ENCODE peak calls at places on chromosomes 16 and 17, in four cellular contexts. D is cardiac muscle cell, G is tibial nerve, S is aorta. P is an unnamed sample.

GRCh38 chr16:21064203-21064602 is 86.4 kb downstream of the DNAH3 start:
- DNase-seq in D (no peak), G (no peak), S (no peak), P (no peak)

GRCh38 chr17:46208997-46209396 is 15.8 kb upstream of the KANSL1 start:
- DNase-seq in D (no peak), S (no peak), G (no peak), P (no peak)

GRCh38 chr17:41782142-41782541 is 4.4 kb downstream of the JUP start:
- DNase-seq in G (no peak), D (no peak), S (no peak), P (no peak)

GRCh38 chr17:78883533-78884131 is 19.4 kb downstream of the CEP295NL start:
- DNase-seq in S (peak; percentile 91), D (peak; percentile 60), G (peak; percentile 86), P (no peak)

GRCh38 chr17:81821603-81822311 is 11.3 kb downstream of the MCRIP1 start:
- DNase-seq in G (peak; percentile 41), D (peak; percentile 69), S (peak; percentile 93), P (no peak)

GRCh38 chr17:66152756-66153155 is 39.2 kb downstream of the CEP112 start:
- DNase-seq in G (no peak), D (no peak), S (no peak), P (no peak)

GRCh38 chr17:42153919-42154491 is 784 bp downstream of the RAB5C start:
- DNase-seq in D (no peak), S (no peak), G (no peak), P (no peak)

GRCh38 chr16:69286941-69287713 is 24.0 kb upstream of the VPS4A start:
- DNase-seq in D (peak; percentile 78), S (peak; percentile 84), G (peak; percentile 87), P (no peak)

GRCh38 chr17:64345691-64346376 is 44.8 kb downstream of the PECAM1 start:
- DNase-seq in G (no peak), D (no peak), S (no peak), P (no peak)

GRCh38 chr16:85563515-85564276 is 49.4 kb upstream of the GSE1 start:
- DNase-seq in D (no peak), G (peak; percentile 67), S (peak; percentile 91), P (no peak)

GRCh38 chr16:86368261-86368660 is 142.1 kb upstream of the FOXF1 start:
- DNase-seq in G (no peak), S (no peak), D (no peak), P (no peak)

GRCh38 chr17:17933775-17934174 is 38.4 kb downstream of the TOM1L2 start:
- DNase-seq in G (no peak), S (no peak), D (no peak), P (no peak)

GRCh38 chr17:35117984-35118383 is 1.7 kb downstream of the RAD51D start:
- DNase-seq in D (no peak), G (no peak), S (no peak), P (peak; percentile 11)

GRCh38 chr17:45129940-45130639 is 2.2 kb downstream of the PLCD3 start:
- DNase-seq in D (peak; percentile 30), G (no peak), S (no peak), P (no peak)

GRCh38 chr17:2178798-2179505 is 124.0 kb downstream of the HIC1 start:
- DNase-seq in D (no peak), G (no peak), S (no peak), P (no peak)

GRCh38 chr17:17938388-17939107 is 33.7 kb downstream of the TOM1L2 start:
- DNase-seq in D (peak; percentile 41), S (no peak), G (no peak), P (no peak)

GRCh38 chr17:50095626-50096037 is 481 bp downstream of the PDK2 start:
- DNase-seq in D (peak; percentile 46), G (no peak), S (no peak), P (peak; percentile 15)

GRCh38 chr16:20923876-20924275 is 23.3 kb downstream of the LYRM1 start:
- DNase-seq in G (no peak), D (no peak), S (no peak), P (no peak)

GRCh38 chr17:67278363-67278762 is 33.4 kb upstream of the HELZ start:
- DNase-seq in S (no peak), D (no peak), G (no peak), P (no peak)

GRCh38 chr16:19843371-19843770 is 41.3 kb downstream of the GPRC5B start:
- DNase-seq in D (no peak), S (no peak), G (no peak), P (no peak)

GRCh38 chr16:67555795-67556212 is 6.5 kb upstream of the CTCF start:
- DNase-seq in D (no peak), G (no peak), S (no peak), P (peak; percentile 39)

GRCh38 chr17:39225308-39225973 is at the start of gene STAC2:
- DNase-seq in G (no peak), D (no peak), S (peak; percentile 82), P (no peak)

GRCh38 chr17:40794466-40794865 is 5.3 kb downstream of the KRT28 start:
- DNase-seq in D (no peak), G (no peak), S (no peak), P (no peak)

GRCh38 chr16:19688396-19689024 is 29.5 kb downstream of the KNOP1 start:
- DNase-seq in G (peak; percentile 20), D (no peak), S (no peak), P (no peak)

GRCh38 chr17:79714129-79714528 is 16.6 kb upstream of the ENPP7 start:
- DNase-seq in S (no peak), G (no peak), D (no peak), P (no peak)

GRCh38 chr16:52581530-52581929 is 34.6 kb upstream of the TOX3 start:
- DNase-seq in G (no peak), D (no peak), S (no peak), P (no peak)

GRCh38 chr17:28532063-28532960 is 20.1 kb downstream of the UNC119 start:
- DNase-seq in G (no peak), S (no peak), D (no peak), P (no peak)

GRCh38 chr16:86395477-86395876 is 114.8 kb upstream of the FOXF1 start:
- DNase-seq in D (no peak), S (no peak), G (no peak), P (no peak)

GRCh38 chr17:50212121-50212843 is 10.9 kb upstream of the COL1A1 start:
- DNase-seq in S (no peak), G (peak; percentile 17), D (no peak), P (no peak)

GRCh38 chr17:77708049-77708448 is 250.5 kb upstream of the TNRC6C start:
- DNase-seq in D (no peak), G (no peak), S (no peak), P (no peak)
- H3K9me3 ChIP-seq in D (no peaks in the 10 kb centered on the region), G (no peaks in the 10 kb centered on the region), S (peaks cover 8% of the 10 kb centered on the region), P (peaks cover 23% of the 10 kb centered on the region)

GRCh38 chr16:11836653-11837244 is 14.6 kb downstream of the RSL1D1 start:
- DNase-seq in G (no peak), S (no peak), D (no peak), P (no peak)

GRCh38 chr16:11833951-11834695 is 17.2 kb downstream of the RSL1D1 start:
- DNase-seq in G (no peak), D (no peak), S (no peak), P (no peak)

GRCh38 chr16:11841026-11841425 is 10.3 kb downstream of the RSL1D1 start:
- DNase-seq in D (no peak), G (no peak), S (no peak), P (no peak)

GRCh38 chr16:11835309-11835708 is 16.0 kb downstream of the RSL1D1 start:
- DNase-seq in D (no peak), G (no peak), S (no peak), P (no peak)

DNA sequence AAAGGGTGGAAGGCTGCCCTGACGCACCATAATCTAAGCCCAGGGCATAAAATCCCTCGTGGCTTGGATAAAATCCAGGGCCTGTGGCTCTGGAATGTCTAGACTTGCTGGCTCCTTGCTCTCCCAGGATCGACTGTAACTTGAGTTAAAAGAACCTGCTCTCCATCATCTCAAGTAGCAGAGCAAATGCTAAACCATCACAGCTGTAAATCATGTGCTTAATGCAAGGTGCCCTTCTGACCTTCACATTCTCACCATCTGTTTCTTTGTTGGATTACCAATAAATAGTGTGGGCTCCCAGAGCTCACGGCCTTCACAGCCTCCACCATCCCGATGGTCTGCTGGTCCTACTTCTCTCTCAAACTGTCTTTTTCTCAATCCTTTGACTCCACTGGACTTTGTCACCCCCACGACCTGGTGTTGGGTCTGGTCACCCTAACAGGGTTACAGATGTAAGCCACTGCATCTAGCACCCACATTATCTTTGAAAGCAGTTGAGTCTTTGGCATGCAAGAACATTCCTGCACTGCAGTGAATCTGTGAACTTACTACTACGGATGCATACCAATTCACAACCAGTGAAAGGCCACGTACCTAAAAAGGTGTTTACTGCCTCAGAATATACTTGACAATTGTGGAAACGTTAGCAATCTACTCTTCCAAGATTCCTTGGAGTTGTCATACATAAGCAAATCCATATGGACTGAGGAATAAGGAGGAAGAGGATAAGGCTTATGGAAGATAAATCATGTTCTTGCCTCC is 15.3 kb downstream of the RSL1D1 start:
- DNase-seq in D (peak; percentile 42), S (no peak), G (no peak), P (no peak)
- H3K27ac ChIP-seq in D (peak overlapping the region; percentile 91), S (peak overlapping the region; percentile 5), G (no peak overlapping the region), P (no peak overlapping the region)

DNA sequence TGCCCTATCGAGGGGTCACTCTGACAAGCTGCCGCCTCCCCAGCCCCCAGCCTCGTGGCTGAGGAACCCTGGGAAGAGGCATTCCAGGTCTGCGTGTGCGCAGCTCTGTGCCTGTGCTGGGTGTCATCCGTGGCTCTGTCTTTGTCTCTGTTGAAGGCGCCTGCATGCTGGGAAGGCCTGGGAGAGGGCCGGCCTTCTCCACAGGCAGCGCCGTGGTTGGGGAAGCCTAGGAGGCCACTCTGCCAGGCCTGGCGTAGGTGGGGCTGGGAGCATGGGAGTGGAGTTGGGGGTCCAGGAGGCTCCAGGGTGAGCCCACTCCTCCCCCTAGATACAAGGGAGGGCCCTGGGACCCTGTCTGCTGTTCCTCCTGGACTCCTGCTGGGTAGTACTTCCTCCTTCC is 3.3 kb downstream of the NHERF2 start:
- DNase-seq in S (no peak), D (no peak), G (no peak), P (no peak)
- H3K4me1 ChIP-seq in S (no peaks in the 10 kb centered on the region), D (peaks cover 7% of the 10 kb centered on the region), G (peaks cover 85% of the 10 kb centered on the region), P (peaks cover 5% of the 10 kb centered on the region)

DNA sequence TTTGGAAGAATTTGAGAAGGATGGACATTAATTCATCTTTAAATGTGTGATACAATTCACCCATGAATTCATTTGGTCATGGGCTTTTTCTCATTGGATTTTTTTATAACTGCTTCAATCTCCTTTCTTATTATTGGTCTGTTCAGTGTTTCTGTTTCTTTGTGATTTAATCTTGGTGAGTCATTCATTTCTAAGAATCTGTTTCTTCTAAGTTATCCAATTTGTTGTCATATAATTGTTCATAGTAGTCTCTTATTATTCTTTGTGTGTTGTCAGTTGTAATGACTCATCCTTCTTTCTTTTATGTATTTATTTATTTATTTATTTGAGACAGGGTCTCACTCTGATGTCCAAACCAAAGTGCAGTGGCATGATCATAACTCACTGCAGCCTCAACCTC is 146.1 kb upstream of the ZNF267 start:
- DNase-seq in D (no peak), G (no peak), S (no peak), P (no peak)
- H3K9me3 ChIP-seq in D (no peaks in the 10 kb centered on the region), G (no peaks in the 10 kb centered on the region), S (peaks cover 2% of the 10 kb centered on the region), P (no peaks in the 10 kb centered on the region)

P was measured in naive thymus-derived CD4-positive, alpha-beta T cell.